ENCODE peak calls at places on chromosome 4, in nine cellular contexts. One of them, this sample, is unnamed.
A peak's percentile ranks its signal among the peaks of the same experiment; 100 is the strongest.

GRCh38 chr4:53899544-53900274 is 164.7 kb downstream of the CHIC2 start:
- DNase-seq in lower lobe of right lung: no peak
- DNase-seq in HS-5: no peak
- DNase-seq in K562: no peak
- DNase-seq in hypothalamus: no peak
- DNase-seq in endothelial cell: no peak
- DNase-seq in epithelial cell of proximal tubule: no peak
- DNase-seq in stimulated activated CD8-positive, alpha-beta memory T cell treated with anti-CD3 and anti-CD28 coated beads, Interleukin-12 subunit alpha, Interleukin-12 subunit beta, amount 100 ng/mL, for 4 hours: no peak
- DNase-seq in PC-3: no peak
- DNase-seq in this sample: peak; percentile 67

GRCh38 chr4:13109536-13109935 is 374.6 kb downstream of the RAB28 start:
- DNase-seq in K562: no peak
- DNase-seq in hypothalamus: no peak
- DNase-seq in stimulated activated CD8-positive, alpha-beta memory T cell treated with anti-CD3 and anti-CD28 coated beads, Interleukin-12 subunit alpha, Interleukin-12 subunit beta, amount 100 ng/mL, for 4 hours: no peak
- DNase-seq in lower lobe of right lung: no peak
- DNase-seq in PC-3: no peak
- DNase-seq in endothelial cell: no peak
- DNase-seq in epithelial cell of proximal tubule: no peak
- DNase-seq in HS-5: no peak
- DNase-seq in this sample: no peak

GRCh38 chr4:119025440-119025839 is 110.2 kb upstream of the MYOZ2 start:
- DNase-seq in lower lobe of right lung: peak; percentile 73
- DNase-seq in stimulated activated CD8-positive, alpha-beta memory T cell treated with anti-CD3 and anti-CD28 coated beads, Interleukin-12 subunit alpha, Interleukin-12 subunit beta, amount 100 ng/mL, for 4 hours: no peak
- DNase-seq in PC-3: peak; percentile 73
- DNase-seq in hypothalamus: no peak
- DNase-seq in endothelial cell: no peak
- DNase-seq in HS-5: peak; percentile 40
- DNase-seq in K562: peak; percentile 35
- DNase-seq in epithelial cell of proximal tubule: peak; percentile 50
- DNase-seq in this sample: no peak

GRCh38 chr4:150046728-150047217 is 31.5 kb upstream of the DCLK2 start:
- DNase-seq in lower lobe of right lung: no peak
- DNase-seq in K562: no peak
- DNase-seq in endothelial cell: no peak
- DNase-seq in hypothalamus: no peak
- DNase-seq in epithelial cell of proximal tubule: no peak
- DNase-seq in HS-5: no peak
- DNase-seq in PC-3: no peak
- DNase-seq in stimulated activated CD8-positive, alpha-beta memory T cell treated with anti-CD3 and anti-CD28 coated beads, Interleukin-12 subunit alpha, Interleukin-12 subunit beta, amount 100 ng/mL, for 4 hours: no peak
- DNase-seq in this sample: no peak

GRCh38 chr4:61070269-61070668 is 129.9 kb upstream of the ADGRL3 start:
- DNase-seq in K562: no peak
- DNase-seq in stimulated activated CD8-positive, alpha-beta memory T cell treated with anti-CD3 and anti-CD28 coated beads, Interleukin-12 subunit alpha, Interleukin-12 subunit beta, amount 100 ng/mL, for 4 hours: no peak
- DNase-seq in lower lobe of right lung: no peak
- DNase-seq in hypothalamus: no peak
- DNase-seq in epithelial cell of proximal tubule: no peak
- DNase-seq in HS-5: no peak
- DNase-seq in endothelial cell: no peak
- DNase-seq in PC-3: peak; percentile 62
- DNase-seq in this sample: no peak

GRCh38 chr4:139530833-139531427 is 25.1 kb downstream of the SETD7 start:
- DNase-seq in PC-3: peak; percentile 49
- DNase-seq in K562: peak; percentile 70
- DNase-seq in HS-5: no peak
- DNase-seq in stimulated activated CD8-positive, alpha-beta memory T cell treated with anti-CD3 and anti-CD28 coated beads, Interleukin-12 subunit alpha, Interleukin-12 subunit beta, amount 100 ng/mL, for 4 hours: peak; percentile 3
- DNase-seq in hypothalamus: no peak
- DNase-seq in epithelial cell of proximal tubule: no peak
- DNase-seq in endothelial cell: peak; percentile 82
- DNase-seq in lower lobe of right lung: no peak
- DNase-seq in this sample: no peak

GRCh38 chr4:133452669-133453068 is 303.6 kb downstream of the PCDH10 start:
- DNase-seq in lower lobe of right lung: no peak
- DNase-seq in hypothalamus: no peak
- DNase-seq in endothelial cell: no peak
- DNase-seq in epithelial cell of proximal tubule: no peak
- DNase-seq in PC-3: peak; percentile 2
- DNase-seq in K562: no peak
- DNase-seq in stimulated activated CD8-positive, alpha-beta memory T cell treated with anti-CD3 and anti-CD28 coated beads, Interleukin-12 subunit alpha, Interleukin-12 subunit beta, amount 100 ng/mL, for 4 hours: no peak
- DNase-seq in HS-5: no peak
- DNase-seq in this sample: no peak

GRCh38 chr4:87036713-87037112 is 101.9 kb downstream of the AFF1 start:
- DNase-seq in PC-3: no peak
- DNase-seq in HS-5: no peak
- DNase-seq in lower lobe of right lung: no peak
- DNase-seq in endothelial cell: no peak
- DNase-seq in hypothalamus: no peak
- DNase-seq in K562: no peak
- DNase-seq in epithelial cell of proximal tubule: no peak
- DNase-seq in stimulated activated CD8-positive, alpha-beta memory T cell treated with anti-CD3 and anti-CD28 coated beads, Interleukin-12 subunit alpha, Interleukin-12 subunit beta, amount 100 ng/mL, for 4 hours: no peak
- DNase-seq in this sample: no peak

GRCh38 chr4:23084559-23085248 is 392.0 kb downstream of the GBA3 start:
- DNase-seq in epithelial cell of proximal tubule: peak; percentile 92
- DNase-seq in HS-5: peak; percentile 32
- DNase-seq in endothelial cell: no peak
- DNase-seq in stimulated activated CD8-positive, alpha-beta memory T cell treated with anti-CD3 and anti-CD28 coated beads, Interleukin-12 subunit alpha, Interleukin-12 subunit beta, amount 100 ng/mL, for 4 hours: no peak
- DNase-seq in lower lobe of right lung: no peak
- DNase-seq in K562: no peak
- DNase-seq in PC-3: peak; percentile 67
- DNase-seq in hypothalamus: no peak
- DNase-seq in this sample: no peak

GRCh38 chr4:150960079-150960478 is 55.0 kb downstream of the LRBA start:
- DNase-seq in K562: peak; percentile 26
- DNase-seq in hypothalamus: no peak
- DNase-seq in PC-3: peak; percentile 61
- DNase-seq in stimulated activated CD8-positive, alpha-beta memory T cell treated with anti-CD3 and anti-CD28 coated beads, Interleukin-12 subunit alpha, Interleukin-12 subunit beta, amount 100 ng/mL, for 4 hours: no peak
- DNase-seq in lower lobe of right lung: no peak
- DNase-seq in epithelial cell of proximal tubule: no peak
- DNase-seq in endothelial cell: no peak
- DNase-seq in HS-5: no peak
- DNase-seq in this sample: peak; percentile 13

GRCh38 chr4:177177446-177178160 is 132.1 kb upstream of the NEIL3 start:
- DNase-seq in K562: no peak
- DNase-seq in epithelial cell of proximal tubule: peak; percentile 76
- DNase-seq in stimulated activated CD8-positive, alpha-beta memory T cell treated with anti-CD3 and anti-CD28 coated beads, Interleukin-12 subunit alpha, Interleukin-12 subunit beta, amount 100 ng/mL, for 4 hours: no peak
- DNase-seq in PC-3: no peak
- DNase-seq in endothelial cell: no peak
- DNase-seq in lower lobe of right lung: no peak
- DNase-seq in hypothalamus: no peak
- DNase-seq in HS-5: peak; percentile 20
- DNase-seq in this sample: no peak

GRCh38 chr4:159434496-159435241 is 331.8 kb downstream of the RAPGEF2 start:
- DNase-seq in stimulated activated CD8-positive, alpha-beta memory T cell treated with anti-CD3 and anti-CD28 coated beads, Interleukin-12 subunit alpha, Interleukin-12 subunit beta, amount 100 ng/mL, for 4 hours: no peak
- DNase-seq in lower lobe of right lung: no peak
- DNase-seq in PC-3: peak; percentile 65
- DNase-seq in K562: no peak
- DNase-seq in hypothalamus: no peak
- DNase-seq in endothelial cell: no peak
- DNase-seq in HS-5: no peak
- DNase-seq in epithelial cell of proximal tubule: no peak
- DNase-seq in this sample: no peak